ENCODE peak calls at places on chromosomes 4 and X, in six cellular contexts. S is SK-N-SH, T is breast epithelium, Q is GM23338, K is stomach, X is spleen. L is an unnamed sample. For H3K4me1, the result is how much of the 10 kb centered on the place peaks cover.

GRCh38 chr4:1077711-1078477 is 35.5 kb downstream of the RNF212 start:
- DNase-seq in Q (no peak), S (no peak), K (no peak), X (no peak), T (peak), L (no peak)

GRCh38 chrX:24902808-24903207 is 113.0 kb downstream of the ARX start:
- DNase-seq in Q (no peak), K (no peak), S (no peak), X (no peak), T (no peak), L (no peak)

GRCh38 chrX:103063191-103063845 is 653 bp downstream of the BEX1 start:
- DNase-seq in Q (peak), K (no peak), T (no peak), X (no peak), S (peak), L (no peak)

GRCh38 chr4:180589575-180589974 is 1653.6 kb upstream of the TENM3 start:
- DNase-seq in X (no peak), Q (no peak), T (no peak), S (no peak), K (no peak), L (no peak)

GRCh38 chr4:100118213-100118612 is 72.1 kb downstream of the DDIT4L start:
- DNase-seq in Q (no peak), S (no peak), X (no peak), K (no peak), T (no peak), L (no peak)

GRCh38 chr4:121192500-121192899 is 28.4 kb upstream of the TNIP3 start:
- DNase-seq in K (no peak), S (peak), T (no peak), X (no peak), Q (peak), L (peak)

GRCh38 chr4:25343671-25344070 is 31.1 kb downstream of the ZCCHC4 start:
- DNase-seq in X (no peak), S (no peak), T (no peak), Q (no peak), K (no peak), L (no peak)

GRCh38 chr4:188107931-188108843 is 1.2 kb downstream of the TRIML2 start:
- DNase-seq in X (no peak), Q (peak), T (no peak), S (no peak), K (no peak), L (no peak)

GRCh38 chr4:123505457-123506310 is 109.1 kb downstream of the SPRY1 start:
- DNase-seq in X (peak), K (peak), S (peak), T (peak), Q (peak), L (no peak)

DNA sequence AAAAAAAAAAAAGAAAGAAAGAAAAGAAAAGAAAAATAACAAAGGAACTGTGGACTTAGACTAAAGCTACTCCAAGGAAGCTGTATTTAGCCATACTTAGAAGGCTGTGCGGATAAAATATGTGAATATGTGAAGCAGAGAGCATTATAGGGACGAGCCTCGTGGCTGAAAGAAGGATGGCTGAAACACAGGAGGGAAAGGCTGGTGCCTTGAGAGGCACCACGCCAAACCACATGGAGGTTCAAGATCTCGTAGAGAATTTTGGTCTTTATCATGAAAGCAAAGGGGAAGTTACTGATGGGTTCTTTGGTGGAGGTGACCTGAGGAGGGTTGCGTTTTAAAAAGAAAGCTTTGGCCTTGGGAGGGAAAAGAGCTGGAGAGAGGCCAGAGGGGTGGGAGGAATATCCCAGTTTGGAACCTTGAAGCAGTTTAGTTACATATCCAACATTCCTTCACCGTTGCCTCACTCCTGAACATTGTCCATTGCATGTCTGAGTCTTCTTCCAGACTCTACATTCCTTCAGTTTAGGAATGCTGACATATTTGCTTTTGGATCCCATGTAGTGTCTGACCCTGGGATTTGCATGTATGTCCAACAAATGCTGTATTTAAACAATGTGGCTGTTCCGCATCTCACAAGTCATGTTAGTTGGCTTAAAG is 82.5 kb downstream of the CPE start:
- DNase-seq in X (no peak), S (no peak), K (no peak), Q (no peak), T (no peak), L (no peak)
- TF ChIP-seq POLR2AphosphoS5 in X (no peak), S (no peak), K (no peak), Q (no peak), T (no peak), L (no peak)

DNA sequence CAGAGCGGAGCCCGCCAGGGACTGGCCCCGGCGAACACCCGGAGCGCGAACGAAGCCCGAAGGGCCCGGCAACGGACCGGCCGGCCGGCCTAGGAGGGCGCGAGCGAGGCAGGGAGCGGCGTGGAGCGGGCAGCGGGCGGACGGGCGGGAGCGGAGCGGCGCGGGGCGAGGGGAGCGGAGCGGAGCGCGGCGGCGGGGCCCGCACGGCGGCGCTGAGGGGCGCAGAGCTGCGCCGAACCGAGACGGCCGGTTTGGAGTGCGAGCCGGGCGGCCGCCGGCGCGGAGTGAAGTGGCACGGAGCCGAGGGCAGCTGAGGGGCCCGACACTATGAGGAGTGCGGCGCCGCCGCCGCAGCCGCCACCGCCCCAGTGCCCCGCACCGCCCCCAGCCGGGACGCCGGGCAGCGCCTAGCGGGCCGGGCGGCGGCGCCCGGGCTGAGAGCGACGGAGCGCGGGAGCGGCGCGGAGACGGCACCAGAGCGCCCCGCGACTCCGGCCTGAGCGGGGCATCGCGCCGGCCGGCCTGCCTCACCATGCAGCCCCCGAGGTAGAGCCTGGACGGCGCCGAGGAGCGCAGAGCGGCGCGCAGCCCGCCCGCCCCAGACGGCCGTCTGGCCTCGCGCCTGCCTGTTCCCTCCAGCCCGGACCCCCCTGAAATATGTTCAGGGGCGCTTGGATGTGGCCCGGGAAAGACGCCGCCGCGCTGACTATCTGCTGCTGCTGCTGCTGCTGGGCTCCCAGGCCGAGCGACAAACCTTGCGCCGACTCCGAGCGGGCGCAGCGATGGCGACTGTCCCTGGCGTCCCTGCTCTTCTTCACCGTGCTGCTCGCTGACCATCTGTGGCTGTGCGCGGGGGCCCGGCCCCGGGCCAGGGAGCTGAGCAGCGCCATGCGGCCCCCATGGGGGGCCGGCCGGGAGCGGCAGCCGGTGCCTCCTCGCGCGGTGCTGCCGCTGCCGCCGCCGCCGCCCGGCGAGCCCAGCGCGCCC is 793 bp downstream of the NALF2 start:
- DNase-seq in X (no peak), Q (peak), T (no peak), S (peak), K (no peak), L (no peak)
- H3K27ac ChIP-seq in X (no peak), Q (no peak), T (no peak), S (no peak), K (peak), L (no peak)

GRCh38 chrX:46330513-46330912 is 214.7 kb downstream of the ZNF674 start:
- DNase-seq in T (no peak), K (no peak), X (no peak), Q (no peak), S (no peak), L (no peak)
- H3K4me1 ChIP-seq in T (under half), K (under half), X (under half), Q (under half), S (under half), L (under half)

GRCh38 chr4:36004231-36004851 is 240.0 kb downstream of the ARAP2 start:
- DNase-seq in S (no peak), X (no peak), Q (no peak), T (no peak), K (no peak), L (no peak)
- TF ChIP-seq POLR2AphosphoS5 in S (no peak), X (no peak), Q (no peak), T (no peak), K (no peak), L (no peak)

DNA sequence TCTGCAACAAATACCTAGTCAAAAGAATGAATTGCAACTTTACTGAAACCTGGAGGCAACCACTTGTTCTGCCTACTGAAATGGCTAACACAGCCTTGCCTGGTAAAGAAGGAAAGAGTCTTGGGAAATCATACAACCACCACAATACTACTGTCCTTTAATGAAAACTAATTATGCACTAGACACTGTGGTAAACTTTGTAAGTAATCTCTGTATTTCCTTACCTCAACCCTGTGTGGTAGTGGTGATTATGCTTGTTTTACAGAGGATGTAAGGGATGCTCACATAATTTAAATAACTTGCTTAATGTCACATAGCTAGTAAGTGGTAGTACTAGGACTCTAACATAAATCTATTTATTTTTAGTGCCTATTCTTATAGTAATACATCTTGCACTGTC is 44.7 kb downstream of the TMEM156 start:
- DNase-seq in Q (no peak), T (no peak), K (no peak), S (no peak), X (no peak), L (no peak)
- H3K27ac ChIP-seq in Q (no peak), T (no peak), K (no peak), S (no peak), X (peak), L (no peak)

GRCh38 chr4:60588556-60588955 is 611.6 kb upstream of the ADGRL3 start:
- DNase-seq in X (no peak), Q (no peak), S (no peak), T (no peak), K (no peak), L (no peak)

GRCh38 chr4:60589425-60589824 is 610.7 kb upstream of the ADGRL3 start:
- DNase-seq in Q (peak), T (no peak), S (no peak), X (no peak), K (no peak), L (no peak)

DNA sequence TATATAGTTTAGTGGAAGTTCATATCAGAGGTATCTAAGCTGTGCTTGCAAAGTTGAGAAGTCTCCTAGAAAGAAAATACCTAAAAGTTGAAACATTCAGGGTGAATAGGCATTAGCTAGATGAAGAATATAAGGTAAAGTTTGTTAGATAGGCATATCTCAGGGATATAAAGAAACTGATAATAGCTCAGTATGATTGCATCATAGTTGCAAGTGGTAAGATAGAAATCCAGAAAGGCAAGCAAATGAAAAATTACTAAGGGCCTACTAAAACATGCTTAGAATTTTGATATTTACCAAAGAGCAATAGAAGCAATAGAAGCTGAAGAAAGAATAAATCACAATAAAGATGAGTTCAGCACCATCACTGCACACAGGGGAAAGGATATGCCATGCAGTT is 610.0 kb upstream of the ADGRL3 start:
- DNase-seq in X (no peak), S (no peak), K (no peak), T (no peak), Q (no peak), L (no peak)
- H3K4me1 ChIP-seq in X (under half), S (under half), K (under half), T (under half), Q (under half), L (under half)

GRCh38 chr4:153781717-153782416 is 7.0 kb downstream of the SFRP2 start:
- DNase-seq in S (no peak), Q (peak), X (no peak), T (no peak), K (no peak), L (no peak)

GRCh38 chr4:153781280-153781679 is 7.6 kb downstream of the SFRP2 start:
- DNase-seq in X (no peak), Q (peak), T (no peak), K (no peak), S (no peak), L (no peak)

GRCh38 chr4:153778383-153778782 is 10.5 kb downstream of the SFRP2 start:
- DNase-seq in K (no peak), X (no peak), Q (no peak), T (no peak), S (no peak), L (no peak)

GRCh38 chr4:153780876-153781275 is 8.0 kb downstream of the SFRP2 start:
- DNase-seq in S (no peak), Q (no peak), X (no peak), K (no peak), T (no peak), L (no peak)

GRCh38 chr4:153780221-153780620 is 8.7 kb downstream of the SFRP2 start:
- DNase-seq in S (no peak), T (no peak), K (no peak), X (no peak), Q (no peak), L (no peak)
- TF ChIP-seq POLR2AphosphoS5 in S (no peak), T (no peak), K (no peak), X (no peak), Q (peak), L (no peak)

L was measured in Panc1.